ENCODE peak calls at places on chromosomes 2 and 18, in four cellular contexts. W is vagina, A is stomach, S is SK-N-SH. Z is an unnamed sample.

GRCh38 chr2:96838345-96839287 is 5.2 kb downstream of the ANKRD23 start:
- DNase-seq in S (no peak), W (no peak), A (no peak), Z (no peak)

GRCh38 chr18:49971462-49971861 is 158.1 kb upstream of the ACAA2 start:
- DNase-seq in A (no peak), S (no peak), W (no peak), Z (no peak)

GRCh38 chr2:81437474-81438000 is 1133.0 kb upstream of the LRRTM1 start:
- DNase-seq in A (no peak), S (no peak), W (no peak), Z (no peak)

GRCh38 chr2:112684415-112684775 is 36.4 kb upstream of the NT5DC4 start:
- DNase-seq in W (no peak), A (no peak), S (no peak), Z (no peak)

GRCh38 chr2:113178069-113178468 is 4.3 kb downstream of the PSD4 start:
- DNase-seq in W (no peak), S (no peak), A (no peak), Z (no peak)

GRCh38 chr2:112008910-112009485 is 46.1 kb upstream of the TMEM87B start:
- DNase-seq in A (no peak), W (no peak), S (no peak), Z (no peak)

GRCh38 chr18:59921384-59921891 is 21.6 kb downstream of the PMAIP1 start:
- DNase-seq in W (no peak), S (no peak), A (no peak), Z (peak; percentile 37)

GRCh38 chr2:16727256-16727655 is 61.6 kb upstream of the CYRIA start:
- DNase-seq in A (peak; percentile 44), W (peak; percentile 22), S (no peak), Z (no peak)

GRCh38 chr2:231820786-231821303 is 34.6 kb downstream of the COPS7B start:
- DNase-seq in W (no peak), S (no peak), A (no peak), Z (peak; percentile 31)

GRCh38 chr2:30323499-30323898 is 92.2 kb downstream of the LBH start:
- DNase-seq in W (no peak), A (no peak), S (no peak), Z (no peak)

GRCh38 chr2:165825041-165825440 is 31.0 kb upstream of the GALNT3 start:
- DNase-seq in S (no peak), A (peak; percentile 41), W (no peak), Z (no peak)

GRCh38 chr2:54456526-54457325 is 599 bp downstream of the SPTBN1 start:
- DNase-seq in W (no peak), S (peak; percentile 84), A (no peak), Z (no peak)

GRCh38 chr2:132522901-132523300 is 106.3 kb downstream of the GPR39 start:
- DNase-seq in S (no peak), W (no peak), A (no peak), Z (no peak)

GRCh38 chr18:22211660-22212059 is 42.3 kb downstream of the GATA6 start:
- DNase-seq in A (no peak), S (no peak), W (no peak), Z (no peak)

GRCh38 chr2:127051116-127051779 is 55.7 kb downstream of the BIN1 start:
- DNase-seq in S (peak; percentile 53), A (no peak), W (no peak), Z (no peak)

GRCh38 chr2:50401772-50402653 is 629.9 kb downstream of the NRXN1 start:
- DNase-seq in S (peak; percentile 39), W (no peak), A (peak; percentile 59), Z (no peak)

GRCh38 chr2:74507926-74508520 is 528 bp upstream of the PCGF1 start:
- DNase-seq in S (peak; percentile 87), W (no peak), A (no peak), Z (no peak)

GRCh38 chr2:188512456-188512855 is 220.8 kb downstream of the GULP1 start:
- DNase-seq in A (no peak), W (no peak), S (peak; percentile 14), Z (no peak)

GRCh38 chr2:241595600-241596140 is 37.1 kb downstream of the BOK start:
- DNase-seq in W (no peak), A (no peak), S (no peak), Z (no peak)

GRCh38 chr2:98454073-98454472 is 9.4 kb downstream of the INPP4A start:
- DNase-seq in S (no peak), A (no peak), W (no peak), Z (peak; percentile 70)

GRCh38 chr18:21341141-21341540 is 99.1 kb downstream of the GREB1L start:
- DNase-seq in S (no peak), W (no peak), A (no peak), Z (no peak)

GRCh38 chr2:179974743-179975142 is 32.4 kb downstream of the CWC22 start:
- DNase-seq in W (no peak), S (no peak), A (no peak), Z (no peak)

GRCh38 chr2:88055049-88055435 is 541 bp downstream of the KRCC1 start:
- DNase-seq in S (peak; percentile 56), A (no peak), W (no peak), Z (no peak)

GRCh38 chr2:26768759-26769500 is 4.8 kb downstream of the SLC35F6 start:
- DNase-seq in A (peak; percentile 65), W (no peak), S (no peak), Z (peak; percentile 96)

GRCh38 chr2:88764141-88764849 is 72.8 kb downstream of the RPIA start:
- DNase-seq in W (no peak), A (no peak), S (no peak), Z (no peak)

DNA sequence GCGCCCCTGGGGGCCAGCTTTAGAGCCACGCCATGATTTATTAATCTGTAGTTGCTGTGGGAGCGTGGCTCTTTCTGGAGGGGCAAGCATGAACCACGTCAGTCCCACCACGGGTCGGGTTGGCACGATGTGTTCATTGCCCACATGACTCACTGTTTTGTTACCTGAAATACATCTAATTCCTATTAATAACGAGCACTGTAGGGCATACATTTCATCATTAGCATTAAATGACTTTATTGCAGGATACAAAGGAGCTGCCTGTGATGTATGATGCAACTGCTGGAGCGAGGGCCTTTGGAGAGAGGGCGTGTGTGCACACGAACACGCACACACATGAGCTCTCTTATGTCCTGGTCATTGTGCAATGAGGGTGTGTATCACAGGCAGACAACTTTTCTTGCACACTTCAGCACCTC is 127.0 kb downstream of the INHBB start:
- DNase-seq in W (no peak), S (no peak), A (no peak), Z (no peak)
- TF ChIP-seq POLR2AphosphoS5 in W (no peak), S (no peak), A (peak; percentile 5), Z (no peak)

GRCh38 chr2:104846955-104847820 is 6.7 kb upstream of the POU3F3 start:
- DNase-seq in A (no peak), S (no peak), W (no peak), Z (no peak)
- H3K27me3 ChIP-seq in A (peaks cover 43% of the 10 kb centered on the region), S (peaks cover 53% of the 10 kb centered on the region), W (peaks cover 29% of the 10 kb centered on the region), Z (no peaks in the 10 kb centered on the region)

GRCh38 chr2:25338401-25338800 is 3.3 kb downstream of the DNMT3A start:
- DNase-seq in W (no peak), S (peak; percentile 30), A (no peak), Z (no peak)

GRCh38 chr2:25341031-25341727 is 546 bp downstream of the DNMT3A start:
- DNase-seq in S (peak; percentile 92), W (no peak), A (peak; percentile 34), Z (no peak)

GRCh38 chr2:25339121-25339738 is 2.5 kb downstream of the DNMT3A start:
- DNase-seq in A (no peak), W (no peak), S (peak; percentile 26), Z (no peak)

GRCh38 chr2:25340340-25340886 is 1.3 kb downstream of the DNMT3A start:
- DNase-seq in S (peak; percentile 91), A (no peak), W (no peak), Z (no peak)

DNA sequence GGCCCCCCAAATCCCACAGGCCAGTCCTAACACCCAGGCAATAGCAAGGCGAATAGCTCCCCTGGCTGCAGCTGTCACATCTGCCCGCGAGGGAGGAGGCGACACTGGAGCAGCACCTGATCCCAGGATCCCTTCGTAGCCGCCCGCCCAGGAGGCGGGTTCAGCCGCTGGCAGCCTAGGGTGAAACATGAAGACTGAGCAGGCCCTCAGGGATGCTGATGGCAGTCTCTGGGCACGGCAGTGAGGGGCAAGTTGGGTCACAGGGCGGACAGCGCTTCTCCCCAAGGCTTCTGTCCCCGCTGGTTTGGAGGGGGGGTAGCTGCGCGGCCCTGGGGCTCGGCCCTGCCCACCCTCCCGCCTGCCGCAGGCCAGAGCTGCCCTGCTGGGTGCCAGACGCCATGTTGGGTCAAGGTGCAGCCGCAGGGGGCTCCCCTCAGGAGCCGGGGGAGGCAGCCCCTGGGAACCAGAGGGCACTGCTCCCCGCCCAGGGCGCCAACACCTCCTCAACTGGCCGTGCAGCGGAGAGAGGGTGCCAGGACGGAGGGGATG is 1.9 kb downstream of the DNMT3A start:
- DNase-seq in S (no peak), A (peak; percentile 51), W (no peak), Z (no peak)
- H3K4me3 ChIP-seq in S (peak overlapping the region; percentile 82), A (peak overlapping the region; percentile 73), W (peak overlapping the region; percentile 67), Z (peak overlapping the region; percentile 82)

GRCh38 chr2:238895901-238896600 is 48.2 kb downstream of the TWIST2 start:
- DNase-seq in A (peak; percentile 31), W (no peak), S (no peak), Z (peak; percentile 94)
- TF ChIP-seq POLR2AphosphoS5 in A (peak; percentile 62), W (peak; percentile 87), S (no peak), Z (peak; percentile 34)

DNA sequence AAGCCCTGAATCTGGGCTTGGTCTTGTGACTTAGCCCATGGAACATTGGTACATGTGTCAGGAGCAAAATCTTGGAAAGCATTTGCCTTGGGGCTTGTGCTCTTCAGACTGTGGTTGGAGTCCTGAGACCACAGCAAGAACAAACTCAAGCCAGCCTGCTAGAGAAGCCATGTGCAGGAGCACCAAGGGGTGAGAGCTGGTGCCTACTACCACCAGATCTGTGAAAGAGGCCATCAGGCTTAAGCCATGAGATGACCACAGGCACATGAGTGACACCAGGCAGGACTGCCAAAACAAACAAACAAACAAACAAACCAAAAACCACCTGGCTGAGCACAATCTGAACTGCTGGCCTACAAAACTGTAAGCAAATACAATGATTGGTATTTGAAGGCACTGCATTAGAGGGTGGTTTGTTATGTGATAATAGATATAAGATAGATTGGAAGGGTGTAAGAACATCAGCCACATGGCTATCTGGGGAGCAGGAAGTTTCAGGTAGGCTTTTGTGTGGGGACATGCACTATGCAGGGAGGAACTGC is 9.0 kb upstream of the TWIST2 start:
- DNase-seq in S (no peak), W (no peak), A (no peak), Z (peak; percentile 53)
- H3K27me3 ChIP-seq in S (no peaks in the 10 kb centered on the region), W (no peaks in the 10 kb centered on the region), A (no peaks in the 10 kb centered on the region), Z (no peaks in the 10 kb centered on the region)

GRCh38 chr2:190119257-190119656 is 56.7 kb upstream of the MSTN start:
- DNase-seq in A (no peak), W (no peak), S (no peak), Z (no peak)
- H3K4me3 ChIP-seq in A (peak overlapping the region; percentile 4), W (no peak overlapping the region), S (no peak overlapping the region), Z (peak overlapping the region; percentile 33)

DNA sequence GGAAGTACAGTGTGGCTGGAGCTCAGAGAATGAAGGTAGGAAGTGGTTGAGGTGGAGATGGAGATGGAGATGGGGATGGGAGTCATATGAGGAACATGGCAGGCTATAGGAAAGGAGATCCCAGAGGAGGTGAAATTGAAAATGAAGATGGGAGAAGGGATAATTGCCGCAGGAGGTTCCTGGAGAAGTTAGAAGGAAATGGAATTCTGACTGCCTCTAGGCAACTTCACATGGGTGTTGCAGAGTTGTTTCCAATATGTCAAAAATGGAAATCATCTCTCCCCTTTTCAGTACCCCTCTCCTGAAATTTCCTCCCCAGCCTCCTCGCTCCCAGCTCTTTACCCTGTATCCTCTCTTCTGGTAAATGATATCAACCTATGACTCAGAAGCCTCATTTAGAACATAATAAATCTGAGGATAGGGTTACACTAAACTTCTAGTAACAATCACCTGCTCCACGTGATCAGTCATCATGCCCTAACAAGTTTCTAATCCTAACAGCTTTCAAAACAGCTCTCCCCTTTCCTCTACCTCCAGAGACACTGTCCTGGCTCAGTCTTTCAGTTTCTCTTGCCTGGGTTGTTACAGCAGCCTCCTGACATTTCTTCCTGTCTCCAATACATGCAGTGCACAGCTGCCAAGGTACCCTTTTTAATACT is 201.9 kb upstream of the RBMS1 start:
- DNase-seq in S (no peak), A (no peak), W (no peak), Z (no peak)
- TF ChIP-seq POLR2AphosphoS5 in S (no peak), A (no peak), W (no peak), Z (no peak)